ENCODE peak calls at places on chromosomes 1 and 21, in ten cellular contexts. K is lung microvascular endothelial cell, D is lower leg skin, Z is transverse colon, S is ovary, L is omental fat pad, R is NB4, F is DND-41, N is endothelial cell, O is fibroblast of the conjunctiva. B is an unnamed sample.

GRCh38 chr1:171712341-171712740 is 29.5 kb downstream of the VAMP4 start:
- DNase-seq in Z (no peak), D (no peak), O (no peak), K (no peak), R (no peak), L (no peak), F (no peak), S (no peak), N (no peak), B (no peak)

GRCh38 chr1:51044834-51045233 is 57.2 kb upstream of the C1orf185 start:
- DNase-seq in N (no peak), O (no peak), Z (no peak), D (no peak), S (no peak), R (peak; percentile 20), F (no peak), K (peak; percentile 14), L (no peak), B (no peak)

GRCh38 chr1:57475366-57475765 is 51.5 kb upstream of the DAB1 start:
- DNase-seq in K (no peak), F (no peak), L (no peak), D (no peak), S (no peak), N (no peak), O (no peak), R (no peak), Z (no peak), B (no peak)

GRCh38 chr21:36045993-36046392 is 14.3 kb downstream of the SETD4 start:
- DNase-seq in F (no peak), O (no peak), K (peak; percentile 62), S (no peak), Z (no peak), D (no peak), R (no peak), L (no peak), N (no peak), B (no peak)

GRCh38 chr1:29124366-29125236 is 898 bp upstream of the TMEM200B start:
- DNase-seq in F (peak; percentile 54), L (peak; percentile 54), K (peak; percentile 48), R (peak; percentile 67), O (peak; percentile 63), Z (peak; percentile 69), D (peak; percentile 43), S (peak; percentile 95), N (peak; percentile 77), B (peak; percentile 99)

GRCh38 chr1:1033009-1033587 is 13.2 kb downstream of the AGRN start:
- DNase-seq in L (peak; percentile 32), K (peak; percentile 60), N (peak; percentile 93), S (peak; percentile 83), R (peak; percentile 93), O (no peak), Z (peak; percentile 92), F (peak; percentile 91), D (peak; percentile 69), B (peak; percentile 99)

GRCh38 chr1:198669023-198669698 is 30.3 kb downstream of the PTPRC start:
- DNase-seq in K (peak; percentile 87), R (peak; percentile 73), L (no peak), N (no peak), O (peak; percentile 65), D (no peak), S (no peak), F (peak; percentile 29), Z (no peak), B (no peak)

GRCh38 chr1:59332983-59333382 is 36.1 kb downstream of the FGGY start:
- DNase-seq in S (no peak), O (no peak), L (no peak), D (no peak), F (peak; percentile 64), K (peak; percentile 75), R (peak; percentile 90), Z (no peak), N (no peak), B (no peak)

GRCh38 chr1:5721634-5722215 is 270.5 kb downstream of the NPHP4 start:
- DNase-seq in Z (no peak), K (no peak), O (no peak), R (no peak), D (no peak), S (no peak), F (no peak), N (no peak), L (no peak), B (no peak)

GRCh38 chr1:75412616-75413015 is 198.3 kb downstream of the SLC44A5 start:
- DNase-seq in O (no peak), S (no peak), K (peak; percentile 2), F (no peak), R (no peak), N (no peak), D (no peak), Z (no peak), L (no peak), B (no peak)

GRCh38 chr1:212218911-212219310 is 66.3 kb upstream of the PPP2R5A start:
- DNase-seq in R (no peak), Z (no peak), S (no peak), N (no peak), L (no peak), D (no peak), F (no peak), O (peak; percentile 51), K (peak; percentile 33), B (no peak)

GRCh38 chr1:38246955-38247952 is 200.7 kb upstream of the POU3F1 start:
- DNase-seq in R (no peak), N (no peak), Z (peak; percentile 36), O (no peak), K (peak; percentile 63), S (peak; percentile 17), D (no peak), F (no peak), L (no peak), B (no peak)

B was measured in H7.